ENCODE peak calls at places on chromosome 14, in seven cellular contexts. L, S, Z, X, K, O and J are unnamed samples.

GRCh38 chr14:88765130-88765529 is 27.6 kb downstream of the EML5 start:
- DNase-seq in L (no peak), O (no peak), Z (no peak), X (no peak), S (no peak), K (peak), J (no peak)

GRCh38 chr14:77303417-77304156 is 17.1 kb downstream of the POMT2 start:
- DNase-seq in O (no peak), Z (no peak), K (peak), L (no peak), S (peak), X (no peak), J (no peak)

GRCh38 chr14:79861111-79861510 is 350.2 kb downstream of the DIO2 start:
- DNase-seq in L (no peak), Z (no peak), K (no peak), S (no peak), X (no peak), O (no peak), J (no peak)

GRCh38 chr14:95442633-95443021 is 73.8 kb downstream of the SYNE3 start:
- DNase-seq in S (peak), K (peak), Z (peak), X (peak), O (peak), L (peak), J (peak)

GRCh38 chr14:77980475-77981321 is 180.8 kb downstream of the ADCK1 start:
- DNase-seq in S (no peak), X (peak), K (no peak), O (no peak), L (no peak), Z (no peak), J (peak)

GRCh38 chr14:95394981-95395737 is 75.5 kb upstream of the CLMN start:
- DNase-seq in Z (no peak), X (no peak), S (no peak), O (no peak), L (no peak), K (no peak), J (no peak)

GRCh38 chr14:105156414-105157375 is 11.9 kb downstream of the JAG2 start:
- DNase-seq in Z (no peak), X (no peak), L (peak), S (no peak), K (no peak), O (no peak), J (no peak)

GRCh38 chr14:90698379-90698869 is 117.8 kb downstream of the TTC7B start:
- DNase-seq in Z (no peak), K (no peak), S (no peak), O (peak), X (no peak), L (peak), J (no peak)

GRCh38 chr14:76919811-76920571 is 93.8 kb downstream of the LRRC74A start:
- DNase-seq in O (peak), Z (no peak), X (peak), S (no peak), K (peak), L (peak), J (no peak)

GRCh38 chr14:80216818-80217217 is 5.5 kb upstream of the DIO2 start:
- DNase-seq in K (no peak), X (no peak), O (no peak), L (no peak), S (no peak), Z (no peak), J (no peak)

GRCh38 chr14:41490323-41490722 is 116.4 kb upstream of the LRFN5 start:
- DNase-seq in X (no peak), Z (no peak), S (no peak), O (no peak), L (no peak), K (no peak), J (no peak)

GRCh38 chr14:95062220-95062619 is 95.1 kb downstream of the DICER1 start:
- DNase-seq in O (no peak), S (no peak), L (no peak), Z (no peak), K (no peak), X (no peak), J (no peak)

GRCh38 chr14:60396718-60397343 is 89.0 kb downstream of the C14orf39 start:
- DNase-seq in S (no peak), K (no peak), X (no peak), O (no peak), Z (no peak), L (no peak), J (no peak)

DNA sequence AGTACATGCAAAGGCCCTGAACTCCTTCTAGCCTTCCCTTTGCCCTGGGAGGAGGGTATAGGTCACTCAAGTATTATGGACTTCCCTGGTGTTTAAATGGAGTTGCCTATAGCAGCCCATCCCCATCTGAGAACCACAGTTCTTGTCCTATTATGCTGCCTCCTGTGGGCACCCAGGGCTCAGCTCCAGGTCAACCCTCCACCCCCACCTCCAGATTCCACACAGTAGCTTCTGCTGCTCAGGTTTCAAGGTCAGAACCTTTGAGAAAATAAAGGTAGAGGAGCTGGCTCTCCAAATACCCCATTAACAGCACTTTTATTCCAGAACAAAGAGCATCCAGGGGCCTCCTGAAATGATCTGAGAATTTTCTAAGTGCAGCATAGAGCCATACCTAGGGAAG is 57.4 kb downstream of the ACTN1 start:
- DNase-seq in Z (no peak), X (no peak), K (no peak), L (no peak), O (no peak), S (no peak), J (no peak)
- TF ChIP-seq CTCF in Z (no peak), X (no peak), K (no peak), L (no peak), O (peak), S (no peak), J (no peak)

GRCh38 chr14:99132821-99133562 is 139.0 kb downstream of the BCL11B start:
- DNase-seq in X (no peak), O (no peak), L (no peak), S (no peak), K (no peak), Z (no peak), J (no peak)
- TF ChIP-seq CTCF in X (no peak), O (no peak), L (no peak), S (no peak), K (no peak), Z (no peak), J (no peak)

DNA sequence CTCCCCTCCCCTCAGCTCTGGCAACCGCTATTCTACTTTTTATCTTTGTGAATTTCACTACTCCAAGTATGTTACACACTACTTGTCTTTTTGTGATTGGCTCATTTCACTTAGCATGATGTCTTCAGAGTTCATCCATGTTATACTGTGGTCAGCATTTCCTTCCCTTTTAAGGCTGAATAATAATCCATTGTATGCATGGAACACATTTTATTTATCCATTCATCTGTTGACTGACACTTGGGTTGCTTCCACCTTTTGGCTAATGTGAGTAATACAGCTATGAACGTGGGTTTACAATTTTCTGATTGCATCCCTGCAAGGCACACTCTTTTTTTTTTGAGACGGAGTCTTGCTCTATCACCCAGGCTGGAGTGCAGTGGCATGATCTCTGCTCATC is 53.0 kb upstream of the FUT8 start:
- DNase-seq in S (peak), K (no peak), O (no peak), Z (no peak), L (no peak), X (no peak), J (no peak)
- TF ChIP-seq CTCF in S (peak), K (peak), O (no peak), Z (no peak), L (no peak), X (no peak), J (no peak)

DNA sequence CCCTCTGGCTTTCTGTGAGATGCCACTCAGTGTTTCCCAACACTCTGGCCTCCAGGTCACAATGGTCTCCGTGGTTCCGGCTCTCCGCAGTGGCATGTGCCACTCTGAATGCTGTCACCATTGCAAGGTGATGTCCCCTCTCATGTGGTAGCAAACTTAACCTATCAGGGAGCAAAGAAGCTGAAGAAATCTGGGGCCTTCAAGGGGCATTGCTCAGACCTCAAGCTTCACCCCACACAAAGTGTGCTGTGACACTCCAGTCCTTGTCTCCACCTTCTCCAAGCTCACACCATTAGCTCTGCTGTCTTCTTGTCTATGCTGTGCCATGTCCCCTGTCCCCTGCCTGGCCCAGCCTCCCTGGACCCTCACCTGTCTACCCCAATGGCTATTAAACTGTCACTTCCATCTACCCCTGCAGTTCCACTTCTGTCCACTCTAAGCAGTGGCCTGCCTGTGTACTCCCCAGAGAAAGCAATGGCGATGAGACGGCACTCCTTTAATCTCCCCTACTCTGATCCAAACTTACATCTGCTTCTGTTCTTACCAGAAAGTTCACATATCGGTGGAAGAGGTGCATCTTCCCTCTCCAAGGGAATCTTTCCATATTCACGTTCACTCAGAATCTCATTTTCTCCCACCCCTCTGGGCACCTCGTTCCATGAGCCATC is 93.7 kb downstream of the DHRS2 start:
- DNase-seq in X (no peak), O (peak), K (no peak), Z (no peak), L (no peak), S (no peak), J (no peak)
- TF ChIP-seq CTCF in X (peak), O (peak), K (no peak), Z (no peak), L (no peak), S (peak), J (no peak)

GRCh38 chr14:81931828-81932227 is 398.2 kb upstream of the SEL1L start:
- DNase-seq in L (no peak), K (no peak), Z (no peak), X (no peak), S (no peak), O (no peak), J (no peak)

DNA sequence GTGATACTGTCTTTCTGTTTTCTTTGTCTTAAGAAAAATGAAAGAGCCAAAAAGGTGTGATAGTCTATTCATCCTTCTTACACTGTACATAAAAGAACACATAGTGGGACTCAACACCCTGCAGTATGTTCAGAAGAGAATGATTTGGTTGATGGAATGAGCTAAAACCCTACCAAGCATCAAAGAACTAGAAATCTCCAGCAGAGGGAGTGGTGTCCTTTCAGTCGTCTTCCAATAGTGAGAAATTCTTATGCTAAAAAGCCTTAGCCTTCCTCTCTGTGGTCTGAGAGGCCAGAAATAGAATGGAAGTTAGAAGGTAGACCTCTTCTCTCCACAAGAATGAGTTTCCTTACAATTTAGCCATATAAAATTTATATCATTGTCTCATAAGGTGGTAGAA is 393.4 kb upstream of the SEL1L start:
- DNase-seq in X (no peak), Z (no peak), L (no peak), S (no peak), O (no peak), K (no peak), J (no peak)
- TF ChIP-seq CTCF in X (no peak), Z (no peak), L (no peak), S (no peak), O (peak), K (no peak), J (no peak)

GRCh38 chr14:24915958-24916595 is 133.9 kb downstream of the STXBP6 start:
- DNase-seq in S (no peak), L (no peak), Z (no peak), X (no peak), O (no peak), K (no peak), J (no peak)
- TF ChIP-seq CTCF in S (no peak), L (no peak), Z (no peak), X (no peak), O (no peak), K (no peak), J (no peak)

GRCh38 chr14:61761557-61761956 is 663 bp upstream of the SNAPC1 start:
- DNase-seq in L (no peak), K (no peak), S (no peak), Z (no peak), X (no peak), O (no peak), J (no peak)
- TF ChIP-seq CTCF in L (no peak), K (no peak), S (no peak), Z (no peak), X (no peak), O (no peak), J (no peak)